ENCODE peak calls at places on chromosome 10, in seven cellular contexts. N is A172, F is upper lobe of right lung, K is neuronal stem cell, X is GM12865, V is left cardiac atrium, T is amniotic stem cell. W is an unnamed sample.
A peak's percentile ranks its signal among the peaks of the same experiment; 100 is the strongest.

GRCh38 chr10:132858121-132859081 is 72.5 kb upstream of the NKX6-2 start:
- DNase-seq in N (no peak), F (peak; percentile 54), K (no peak), X (no peak), V (no peak), T (no peak), W (no peak)

GRCh38 chr10:73774637-73775036 is 7.2 kb upstream of the CHCHD1 start:
- DNase-seq in N (no peak), F (no peak), K (no peak), X (peak; percentile 40), V (no peak), T (no peak), W (no peak)

GRCh38 chr10:85741626-85742300 is 624.8 kb downstream of the GRID1 start:
- DNase-seq in N (no peak), F (no peak), K (no peak), X (peak; percentile 59), V (no peak), T (no peak), W (no peak)

GRCh38 chr10:116111483-116112095 is 161.4 kb downstream of the GFRA1 start:
- DNase-seq in N (no peak), F (no peak), K (no peak), X (no peak), V (no peak), T (no peak), W (no peak)

GRCh38 chr10:106535304-106535964 is 629.1 kb downstream of the SORCS1 start:
- DNase-seq in N (no peak), F (no peak), K (no peak), X (no peak), V (no peak), T (no peak), W (no peak)

GRCh38 chr10:92969151-92969550 is 91.4 kb upstream of the CYP26C1 start:
- DNase-seq in N (no peak), F (no peak), K (no peak), X (no peak), V (no peak), T (no peak), W (no peak)

GRCh38 chr10:132941640-132942051 is 724 bp downstream of the CFAP46 start:
- DNase-seq in N (no peak), F (peak; percentile 59), K (no peak), X (no peak), V (no peak), T (no peak), W (no peak)

GRCh38 chr10:48792687-48793096 is 108.0 kb downstream of the WDFY4 start:
- DNase-seq in N (peak; percentile 80), F (no peak), K (no peak), X (no peak), V (no peak), T (no peak), W (peak; percentile 37)

GRCh38 chr10:5662708-5663579 is 3.5 kb downstream of the ASB13 start:
- DNase-seq in N (no peak), F (no peak), K (no peak), X (no peak), V (no peak), T (no peak), W (no peak)

GRCh38 chr10:30645340-30645827 is 15.8 kb upstream of the LYZL2 start:
- DNase-seq in N (no peak), F (no peak), K (peak; percentile 24), X (no peak), V (peak; percentile 62), T (no peak), W (no peak)

GRCh38 chr10:71729023-71729649 is 9.6 kb upstream of the C10orf105 start:
- DNase-seq in N (peak; percentile 31), F (peak; percentile 79), K (no peak), X (no peak), V (peak; percentile 64), T (no peak), W (no peak)

GRCh38 chr10:119326167-119326566 is 118.8 kb downstream of the GRK5 start:
- DNase-seq in N (no peak), F (no peak), K (no peak), X (no peak), V (no peak), T (no peak), W (no peak)

W was measured in LNCaP clone FGC.